ENCODE peak calls at places on chromosomes 16 and 17, in five cellular contexts. S is cardiac muscle cell, G is endothelial cell, A is AG04450, J is heart left ventricle. H is an unnamed sample.

GRCh38 chr16:14572535-14572934 is 57.5 kb downstream of the PARN start:
- DNase-seq in G (no peak), A (no peak), S (no peak), J (no peak), H (no peak)

GRCh38 chr16:48613061-48613957 is 3.3 kb upstream of the N4BP1 start:
- DNase-seq in A (peak; percentile 72), S (peak; percentile 73), J (no peak), G (peak; percentile 20), H (peak; percentile 43)

GRCh38 chr17:44132275-44132821 is 8.9 kb upstream of the HDAC5 start:
- DNase-seq in S (no peak), A (no peak), G (no peak), J (no peak), H (no peak)

GRCh38 chr17:4184811-4185210 is 41.8 kb downstream of the CYB5D2 start:
- DNase-seq in A (no peak), S (no peak), J (no peak), G (no peak), H (no peak)

GRCh38 chr17:56629450-56630187 is 36.1 kb downstream of the NOG start:
- DNase-seq in J (no peak), S (peak; percentile 11), A (peak; percentile 7), G (peak; percentile 27), H (peak; percentile 3)

GRCh38 chr16:88320947-88321634 is 61.7 kb upstream of the ZNF469 start:
- DNase-seq in G (no peak), J (no peak), A (no peak), S (no peak), H (no peak)

GRCh38 chr17:81010935-81011334 is 19.3 kb downstream of the CHMP6 start:
- DNase-seq in A (no peak), G (no peak), J (no peak), S (no peak), H (no peak)

GRCh38 chr17:19996502-19996901 is 12.7 kb upstream of the SPECC1 start:
- DNase-seq in J (no peak), S (peak; percentile 52), A (no peak), G (peak; percentile 33), H (peak; percentile 4)

GRCh38 chr16:78483124-78483992 is 383.9 kb downstream of the WWOX start:
- DNase-seq in G (no peak), S (no peak), A (no peak), J (no peak), H (peak; percentile 35)

GRCh38 chr17:2123467-2124251 is 68.8 kb downstream of the HIC1 start:
- DNase-seq in S (peak; percentile 48), A (no peak), J (no peak), G (no peak), H (no peak)

GRCh38 chr17:41516828-41517283 is 1.8 kb downstream of the KRT15 start:
- DNase-seq in A (no peak), S (no peak), G (no peak), J (no peak), H (no peak)

GRCh38 chr17:30824002-30824355 is 513 bp downstream of the CRLF3 start:
- DNase-seq in A (no peak), G (peak; percentile 23), S (no peak), J (no peak), H (no peak)

GRCh38 chr16:62585041-62585545 is 548.9 kb upstream of the CDH8 start:
- DNase-seq in G (no peak), J (no peak), A (no peak), S (no peak), H (no peak)

GRCh38 chr16:46757339-46758050 is 9.4 kb upstream of the MYLK3 start:
- DNase-seq in S (peak; percentile 55), J (peak; percentile 94), A (no peak), G (no peak), H (peak; percentile 48)

GRCh38 chr16:54176376-54176901 is 110.1 kb downstream of the IRX3 start:
- DNase-seq in G (no peak), S (peak; percentile 8), J (no peak), A (no peak), H (no peak)

GRCh38 chr16:73058221-73058615 is 10.3 kb upstream of the ZFHX3 start:
- DNase-seq in A (no peak), G (no peak), J (peak; percentile 53), S (peak; percentile 60), H (peak; percentile 64)

GRCh38 chr16:21156767-21157467 is 1.6 kb upstream of the LDAF1 start:
- DNase-seq in A (no peak), S (peak; percentile 86), J (no peak), G (peak; percentile 51), H (peak; percentile 55)

GRCh38 chr16:16183562-16183961 is 39.7 kb downstream of the ABCC6 start:
- DNase-seq in A (no peak), S (no peak), J (no peak), G (no peak), H (no peak)

GRCh38 chr17:76542984-76543383 is 3.1 kb downstream of the PRCD start:
- DNase-seq in G (no peak), J (no peak), A (no peak), S (no peak), H (no peak)

GRCh38 chr16:64990101-64990500 is 131.8 kb downstream of the CDH11 start:
- DNase-seq in J (no peak), A (no peak), S (no peak), G (no peak), H (no peak)

GRCh38 chr17:17626151-17626805 is 34.8 kb upstream of the PEMT start:
- DNase-seq in J (peak; percentile 13), A (no peak), S (no peak), G (no peak), H (no peak)

GRCh38 chr17:62616993-62617893 is 10.2 kb upstream of the MRC2 start:
- DNase-seq in G (no peak), S (no peak), J (no peak), A (no peak), H (peak; percentile 6)

GRCh38 chr17:15092762-15093161 is 172.4 kb downstream of the PMP22 start:
- DNase-seq in A (no peak), J (peak; percentile 54), G (no peak), S (no peak), H (no peak)

GRCh38 chr16:4032768-4033167 is 83.5 kb downstream of the ADCY9 start:
- DNase-seq in J (peak; percentile 44), S (peak; percentile 16), A (no peak), G (no peak), H (peak; percentile 51)

GRCh38 chr17:12048843-12049473 is 28.3 kb downstream of the MAP2K4 start:
- DNase-seq in G (no peak), J (no peak), S (no peak), A (no peak), H (no peak)

GRCh38 chr17:56608941-56609340 is 15.4 kb downstream of the NOG start:
- DNase-seq in A (no peak), J (no peak), S (no peak), G (no peak), H (no peak)

GRCh38 chr16:35749253-35750141 is 2290.1 kb downstream of the TP53TG3F start:
- DNase-seq in J (no peak), G (no peak), S (no peak), A (no peak), H (no peak)

GRCh38 chr16:11816123-11816522 is 19.1 kb upstream of the ZC3H7A start:
- DNase-seq in J (no peak), A (no peak), S (no peak), G (no peak), H (no peak)

GRCh38 chr17:59764292-59764741 is 56.9 kb downstream of the VMP1 start:
- DNase-seq in J (no peak), A (no peak), G (no peak), S (no peak), H (no peak)

GRCh38 chr16:3518983-3519343 is 18.2 kb downstream of the CLUAP1 start:
- DNase-seq in G (no peak), S (no peak), J (no peak), A (no peak), H (no peak)

GRCh38 chr17:6576038-6576437 is 19.7 kb upstream of the PITPNM3 start:
- DNase-seq in G (no peak), S (no peak), A (no peak), J (no peak), H (no peak)

GRCh38 chr17:80843741-80844156 is 147.9 kb upstream of the CHMP6 start:
- DNase-seq in J (no peak), G (no peak), S (no peak), A (no peak), H (no peak)

GRCh38 chr17:38786372-38786771 is 13.0 kb downstream of the PIP4K2B start:
- DNase-seq in S (no peak), G (no peak), J (no peak), A (no peak), H (no peak)

GRCh38 chr17:38779965-38780752 is 19.2 kb downstream of the PIP4K2B start:
- DNase-seq in J (no peak), A (no peak), G (no peak), S (no peak), H (no peak)

GRCh38 chr17:38777641-38778250 is 21.6 kb downstream of the PIP4K2B start:
- DNase-seq in S (no peak), G (no peak), A (no peak), J (no peak), H (no peak)

GRCh38 chr17:38789185-38789584 is 10.2 kb downstream of the PIP4K2B start:
- DNase-seq in G (no peak), J (no peak), A (no peak), S (no peak), H (no peak)

GRCh38 chr17:38783227-38783626 is 16.1 kb downstream of the PIP4K2B start:
- DNase-seq in J (no peak), A (no peak), G (no peak), S (no peak), H (no peak)
- TF ChIP-seq CTCF in J (no peak), A (no peak), G (no peak), S (no peak), H (no peak)

GRCh38 chr16:82630688-82631087 is 3.9 kb downstream of the CDH13 start:
- DNase-seq in S (peak; percentile 51), G (no peak), A (no peak), J (no peak), H (no peak)
- TF ChIP-seq CTCF in S (peak; percentile 36), G (no peak), A (peak; percentile 49), J (peak; percentile 55), H (no peak)

DNA sequence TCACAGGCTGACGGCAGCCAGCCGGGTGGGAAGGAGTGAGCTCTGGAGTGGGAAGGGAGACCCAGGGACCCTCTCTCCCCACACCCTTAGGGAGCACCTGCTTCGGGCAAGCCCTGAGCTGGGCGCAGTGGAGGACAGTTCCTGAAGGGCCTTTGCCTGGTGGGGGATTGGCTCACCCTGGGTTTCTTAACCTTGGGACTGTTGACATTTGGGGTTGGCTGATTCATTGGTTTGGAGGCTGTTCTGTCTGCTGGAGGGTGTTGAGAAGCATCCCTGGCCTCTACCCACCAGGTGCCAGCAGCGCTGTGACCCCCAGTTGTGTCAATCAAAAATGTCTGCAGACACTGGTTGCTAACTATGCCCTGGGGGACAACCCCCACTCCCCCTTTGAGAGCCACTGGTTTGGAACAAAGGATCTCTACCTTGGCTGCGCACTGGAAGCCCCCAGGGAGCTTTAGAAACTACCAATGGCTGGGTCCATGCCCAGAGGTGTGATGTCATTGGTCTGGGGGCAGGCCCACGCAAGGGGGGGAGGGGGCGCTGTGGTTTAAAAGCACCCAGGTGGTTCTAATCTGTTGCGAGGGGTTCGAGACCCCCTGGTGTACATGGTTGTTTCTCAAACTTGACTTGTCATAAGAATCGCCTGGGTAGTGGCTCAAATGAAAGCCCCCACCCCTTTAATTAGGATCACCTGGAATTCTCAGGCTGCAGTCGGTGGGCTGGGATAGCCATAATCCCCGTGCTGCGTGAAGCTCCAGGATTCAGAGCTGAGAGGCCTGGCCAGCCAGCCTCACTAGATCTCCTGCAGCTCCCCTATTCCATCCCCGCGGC is 151.9 kb upstream of the GSE1 start:
- DNase-seq in J (peak; percentile 45), G (no peak), S (peak; percentile 69), A (peak; percentile 10), H (no peak)
- TF ChIP-seq CTCF in J (no peak), G (no peak), S (no peak), A (no peak), H (no peak)

GRCh38 chr17:28953444-28954118 is 2.3 kb upstream of the PHF12 start:
- DNase-seq in J (no peak), S (peak; percentile 61), G (peak; percentile 71), A (no peak), H (peak; percentile 56)
- TF ChIP-seq CTCF in J (peak; percentile 79), S (peak; percentile 92), G (peak; percentile 88), A (peak; percentile 85), H (peak; percentile 90)